ENCODE peak calls at places on chromosome 16, in five cellular contexts. One of them, this sample, is unnamed. For H3K9me3, the result is how much of the 10 kb centered on the place peaks cover.

GRCh38 chr16:83330251-83330650 is 477.5 kb upstream of the HSBP1 start:
- DNase-seq in ascending aorta: no peak
- DNase-seq in MM.1S: no peak
- DNase-seq in aorta: no peak
- DNase-seq in cardiac muscle cell: no peak
- DNase-seq in this sample: no peak

GRCh38 chr16:62038225-62038624 is 2.0 kb upstream of the CDH8 start:
- DNase-seq in ascending aorta: no peak
- DNase-seq in MM.1S: no peak
- DNase-seq in aorta: no peak
- DNase-seq in cardiac muscle cell: no peak
- DNase-seq in this sample: no peak

GRCh38 chr16:2992383-2993081 is 12.3 kb upstream of the PKMYT1 start:
- DNase-seq in ascending aorta: no peak
- DNase-seq in MM.1S: no peak
- DNase-seq in aorta: no peak
- DNase-seq in cardiac muscle cell: no peak
- DNase-seq in this sample: no peak

GRCh38 chr16:23401142-23401541 is 51.8 kb downstream of the COG7 start:
- DNase-seq in ascending aorta: no peak
- DNase-seq in MM.1S: no peak
- DNase-seq in aorta: no peak
- DNase-seq in cardiac muscle cell: no peak
- DNase-seq in this sample: no peak

GRCh38 chr16:23952128-23953041 is 116.6 kb downstream of the PRKCB start:
- DNase-seq in ascending aorta: no peak
- DNase-seq in MM.1S: no peak
- DNase-seq in aorta: peak
- DNase-seq in cardiac muscle cell: peak
- DNase-seq in this sample: no peak

GRCh38 chr16:2531371-2531695 is at the start of gene CEMP1:
- DNase-seq in ascending aorta: no peak
- DNase-seq in MM.1S: no peak
- DNase-seq in aorta: no peak
- DNase-seq in cardiac muscle cell: no peak
- DNase-seq in this sample: no peak

GRCh38 chr16:80739523-80739922 is 64.9 kb downstream of the CDYL2 start:
- DNase-seq in ascending aorta: no peak
- DNase-seq in MM.1S: no peak
- DNase-seq in aorta: no peak
- DNase-seq in cardiac muscle cell: no peak
- DNase-seq in this sample: no peak

GRCh38 chr16:1923299-1924034 is 5.3 kb upstream of the HS3ST6 start:
- DNase-seq in ascending aorta: no peak
- DNase-seq in MM.1S: no peak
- DNase-seq in aorta: no peak
- DNase-seq in cardiac muscle cell: peak
- DNase-seq in this sample: peak

GRCh38 chr16:68459457-68459856 is 11.1 kb upstream of the SMPD3 start:
- DNase-seq in ascending aorta: no peak
- DNase-seq in MM.1S: no peak
- DNase-seq in aorta: no peak
- DNase-seq in cardiac muscle cell: no peak
- DNase-seq in this sample: no peak

GRCh38 chr16:22427556-22427955 is 53.1 kb upstream of the CDR2 start:
- DNase-seq in ascending aorta: no peak
- DNase-seq in MM.1S: no peak
- DNase-seq in aorta: no peak
- DNase-seq in cardiac muscle cell: no peak
- DNase-seq in this sample: no peak

GRCh38 chr16:79307214-79307613 is 293.3 kb downstream of the MAF start:
- DNase-seq in ascending aorta: peak
- DNase-seq in MM.1S: no peak
- DNase-seq in aorta: peak
- DNase-seq in cardiac muscle cell: no peak
- DNase-seq in this sample: no peak

GRCh38 chr16:66662445-66663194 is 33.9 kb downstream of the CMTM4 start:
- DNase-seq in ascending aorta: no peak
- DNase-seq in MM.1S: peak
- DNase-seq in aorta: no peak
- DNase-seq in cardiac muscle cell: peak
- DNase-seq in this sample: peak

GRCh38 chr16:10218490-10219206 is 36.4 kb upstream of the GRIN2A start:
- DNase-seq in ascending aorta: no peak
- DNase-seq in MM.1S: no peak
- DNase-seq in aorta: no peak
- DNase-seq in cardiac muscle cell: no peak
- DNase-seq in this sample: no peak

GRCh38 chr16:66273036-66273435 is 93.5 kb upstream of the CDH5 start:
- DNase-seq in ascending aorta: no peak
- DNase-seq in MM.1S: no peak
- DNase-seq in aorta: no peak
- DNase-seq in cardiac muscle cell: no peak
- DNase-seq in this sample: no peak

GRCh38 chr16:87930456-87930855 is 5.9 kb downstream of the CA5A start:
- DNase-seq in ascending aorta: no peak
- DNase-seq in MM.1S: no peak
- DNase-seq in aorta: no peak
- DNase-seq in cardiac muscle cell: peak
- DNase-seq in this sample: no peak

GRCh38 chr16:57915811-57916479 is 55.0 kb downstream of the CNGB1 start:
- DNase-seq in ascending aorta: no peak
- DNase-seq in MM.1S: no peak
- DNase-seq in aorta: no peak
- DNase-seq in cardiac muscle cell: no peak
- DNase-seq in this sample: no peak

GRCh38 chr16:14193316-14193871 is 122.3 kb downstream of the MRTFB start:
- DNase-seq in ascending aorta: no peak
- DNase-seq in MM.1S: peak
- DNase-seq in aorta: no peak
- DNase-seq in cardiac muscle cell: no peak
- DNase-seq in this sample: no peak

GRCh38 chr16:56972403-56972802 is 10.7 kb downstream of the CETP start:
- DNase-seq in ascending aorta: no peak
- DNase-seq in MM.1S: no peak
- DNase-seq in aorta: no peak
- DNase-seq in cardiac muscle cell: no peak
- DNase-seq in this sample: no peak

GRCh38 chr16:79786389-79786788 is 185.9 kb upstream of the MAF start:
- DNase-seq in ascending aorta: no peak
- DNase-seq in MM.1S: no peak
- DNase-seq in aorta: no peak
- DNase-seq in cardiac muscle cell: no peak
- DNase-seq in this sample: no peak

GRCh38 chr16:24681793-24682192 is 47.7 kb upstream of the TNRC6A start:
- DNase-seq in ascending aorta: no peak
- DNase-seq in MM.1S: no peak
- DNase-seq in aorta: no peak
- DNase-seq in cardiac muscle cell: no peak
- DNase-seq in this sample: no peak

GRCh38 chr16:21599994-21600773 is 807 bp downstream of the METTL9 start:
- DNase-seq in ascending aorta: no peak
- DNase-seq in MM.1S: peak
- DNase-seq in aorta: no peak
- DNase-seq in cardiac muscle cell: peak
- DNase-seq in this sample: peak

GRCh38 chr16:81551141-81551808 is 106.7 kb downstream of the CMIP start:
- DNase-seq in ascending aorta: no peak
- DNase-seq in MM.1S: no peak
- DNase-seq in aorta: peak
- DNase-seq in cardiac muscle cell: no peak
- DNase-seq in this sample: no peak

GRCh38 chr16:19900590-19900989 is 15.9 kb upstream of the GPRC5B start:
- DNase-seq in ascending aorta: no peak
- DNase-seq in MM.1S: no peak
- DNase-seq in aorta: no peak
- DNase-seq in cardiac muscle cell: no peak
- DNase-seq in this sample: no peak

GRCh38 chr16:50740747-50741146 is 1.1 kb upstream of the CYLD start:
- DNase-seq in ascending aorta: no peak
- DNase-seq in MM.1S: no peak
- DNase-seq in aorta: no peak
- DNase-seq in cardiac muscle cell: no peak
- DNase-seq in this sample: no peak

DNA sequence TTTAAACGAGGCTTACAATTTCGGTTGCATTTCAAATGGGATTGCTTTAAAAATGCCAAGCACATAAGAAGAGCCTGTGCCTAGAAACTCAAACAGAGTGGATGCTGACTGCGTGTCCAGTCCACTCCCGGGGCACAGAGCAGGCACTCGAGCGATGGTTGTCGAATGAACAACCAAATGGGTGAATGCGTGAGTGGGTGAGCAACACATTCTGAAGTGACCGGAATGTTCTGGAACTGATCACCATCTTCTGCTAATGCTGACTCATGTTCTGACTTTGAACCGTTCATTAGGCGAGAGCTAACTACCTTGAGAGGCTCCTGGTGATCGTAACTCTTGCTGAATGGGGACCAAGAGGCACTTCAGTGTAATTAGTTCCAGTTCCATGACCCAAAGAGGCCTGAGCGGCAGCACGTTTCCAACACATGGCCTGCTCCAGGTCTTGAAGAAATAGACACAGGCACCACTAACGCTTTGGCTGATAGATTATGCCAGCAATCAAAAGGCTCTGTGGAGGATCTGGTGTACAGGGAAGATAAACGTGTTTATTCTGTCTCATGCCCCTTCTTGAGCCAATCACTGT is 37.9 kb downstream of the IRF8 start:
- DNase-seq in ascending aorta: no peak
- DNase-seq in MM.1S: no peak
- DNase-seq in aorta: no peak
- DNase-seq in cardiac muscle cell: peak
- DNase-seq in this sample: no peak
- H3K27ac ChIP-seq in ascending aorta: no peak
- H3K27ac ChIP-seq in MM.1S: no peak
- H3K27ac ChIP-seq in aorta: no peak
- H3K27ac ChIP-seq in cardiac muscle cell: no peak
- H3K27ac ChIP-seq in this sample: no peak

GRCh38 chr16:35198223-35199199 is 1739.1 kb downstream of the TP53TG3F start:
- DNase-seq in ascending aorta: no peak
- DNase-seq in MM.1S: no peak
- DNase-seq in aorta: no peak
- DNase-seq in cardiac muscle cell: no peak
- DNase-seq in this sample: no peak
- H3K9me3 ChIP-seq in ascending aorta: under half
- H3K9me3 ChIP-seq in MM.1S: under half
- H3K9me3 ChIP-seq in aorta: under half
- H3K9me3 ChIP-seq in cardiac muscle cell: under half
- H3K9me3 ChIP-seq in this sample: under half

DNA sequence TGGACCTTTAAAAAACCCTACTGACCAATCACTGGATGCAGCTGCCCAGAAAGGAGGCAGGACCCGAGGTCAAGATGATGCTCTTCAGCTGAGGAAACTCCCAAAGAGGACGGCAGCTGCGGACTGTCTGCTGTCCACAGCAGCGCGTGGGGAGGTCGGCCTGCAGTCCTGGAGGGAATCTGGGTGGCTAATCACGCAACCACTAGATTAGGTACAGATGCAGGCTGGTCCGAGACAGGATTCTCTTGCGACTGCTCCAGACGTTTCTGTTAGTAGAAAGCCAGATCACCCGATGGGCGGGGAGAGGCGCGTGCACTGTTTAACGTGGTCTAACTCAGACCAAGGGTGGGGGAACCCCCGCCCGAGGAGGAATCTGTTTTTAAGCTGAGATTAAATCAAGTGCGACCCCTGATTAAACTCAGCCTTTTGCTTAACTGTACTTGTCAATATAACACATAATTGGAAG is 8.8 kb downstream of the CTRB2 start:
- DNase-seq in ascending aorta: no peak
- DNase-seq in MM.1S: no peak
- DNase-seq in aorta: no peak
- DNase-seq in cardiac muscle cell: no peak
- DNase-seq in this sample: no peak
- H3K4me3 ChIP-seq in ascending aorta: no peak
- H3K4me3 ChIP-seq in MM.1S: no peak
- H3K4me3 ChIP-seq in aorta: no peak
- H3K4me3 ChIP-seq in cardiac muscle cell: no peak
- H3K4me3 ChIP-seq in this sample: peak

GRCh38 chr16:73047536-73048291 is at the start of gene ZFHX3:
- DNase-seq in ascending aorta: peak
- DNase-seq in MM.1S: peak
- DNase-seq in aorta: peak
- DNase-seq in cardiac muscle cell: peak
- DNase-seq in this sample: peak

GRCh38 chr16:73046484-73047214 is 1.3 kb downstream of the ZFHX3 start:
- DNase-seq in ascending aorta: no peak
- DNase-seq in MM.1S: no peak
- DNase-seq in aorta: peak
- DNase-seq in cardiac muscle cell: no peak
- DNase-seq in this sample: no peak

GRCh38 chr16:73049051-73049910 is 1.4 kb upstream of the ZFHX3 start:
- DNase-seq in ascending aorta: no peak
- DNase-seq in MM.1S: no peak
- DNase-seq in aorta: peak
- DNase-seq in cardiac muscle cell: no peak
- DNase-seq in this sample: no peak

GRCh38 chr16:73047221-73047535 is 750 bp downstream of the ZFHX3 start:
- DNase-seq in ascending aorta: no peak
- DNase-seq in MM.1S: no peak
- DNase-seq in aorta: no peak
- DNase-seq in cardiac muscle cell: no peak
- DNase-seq in this sample: no peak

GRCh38 chr16:73048292-73049050 is 543 bp upstream of the ZFHX3 start:
- DNase-seq in ascending aorta: peak
- DNase-seq in MM.1S: no peak
- DNase-seq in aorta: peak
- DNase-seq in cardiac muscle cell: peak
- DNase-seq in this sample: no peak
- H3K27ac ChIP-seq in ascending aorta: peak
- H3K27ac ChIP-seq in MM.1S: no peak
- H3K27ac ChIP-seq in aorta: peak
- H3K27ac ChIP-seq in cardiac muscle cell: peak
- H3K27ac ChIP-seq in this sample: peak

GRCh38 chr16:35754391-35755369 is 2295.3 kb downstream of the TP53TG3F start:
- DNase-seq in ascending aorta: no peak
- DNase-seq in MM.1S: no peak
- DNase-seq in aorta: no peak
- DNase-seq in cardiac muscle cell: no peak
- DNase-seq in this sample: no peak
- H3K9me3 ChIP-seq in ascending aorta: under half
- H3K9me3 ChIP-seq in MM.1S: under half
- H3K9me3 ChIP-seq in aorta: under half
- H3K9me3 ChIP-seq in cardiac muscle cell: under half
- H3K9me3 ChIP-seq in this sample: under half

This sample was measured in SJCRH30.